ENCODE peak calls at places on chromosome 7, in ten cellular contexts. S is HFFc6, Z is tibial nerve, W is neural crest cell, Q is astrocyte, I is chondrocyte, Y is nephron progenitor cell, V is MM.1S, E is Calu3, R is A549. F is an unnamed sample.

GRCh38 chr7:104206841-104207240 is 972 bp downstream of the ORC5 start:
- DNase-seq in S (no peak), Z (no peak), W (no peak), Q (no peak), I (no peak), Y (no peak), V (no peak), E (no peak), R (no peak), F (no peak)

GRCh38 chr7:131011437-131011752 is 277.4 kb upstream of the KLF14 start:
- DNase-seq in S (no peak), Z (no peak), W (no peak), Q (no peak), I (no peak), Y (no peak), V (no peak), E (no peak), R (no peak), F (no peak)

GRCh38 chr7:105413887-105414437 is 25.2 kb upstream of the SRPK2 start:
- DNase-seq in S (no peak), Z (no peak), W (no peak), Q (no peak), I (no peak), Y (no peak), V (no peak), E (no peak), R (no peak), F (no peak)

GRCh38 chr7:109094-109493 is 83.3 kb upstream of the FAM20C start:
- DNase-seq in S (no peak), Z (no peak), W (no peak), Q (no peak), I (no peak), Y (no peak), V (no peak), E (no peak), R (no peak), F (no peak)

GRCh38 chr7:40644454-40645188 is 509.8 kb downstream of the SUGCT start:
- DNase-seq in S (no peak), Z (no peak), W (no peak), Q (no peak), I (no peak), Y (no peak), V (peak), E (no peak), R (no peak), F (no peak)

GRCh38 chr7:99031496-99031895 is 112.4 kb downstream of the SMURF1 start:
- DNase-seq in S (no peak), Z (no peak), W (no peak), Q (no peak), I (no peak), Y (no peak), V (no peak), E (no peak), R (no peak), F (no peak)

GRCh38 chr7:44767912-44768662 is 19.4 kb downstream of the ZMIZ2 start:
- DNase-seq in S (no peak), Z (peak), W (no peak), Q (no peak), I (peak), Y (peak), V (peak), E (no peak), R (no peak), F (no peak)

GRCh38 chr7:117036034-117036669 is 82.9 kb downstream of the ST7 start:
- DNase-seq in S (no peak), Z (no peak), W (no peak), Q (no peak), I (no peak), Y (no peak), V (no peak), E (no peak), R (no peak), F (no peak)

GRCh38 chr7:27119412-27119911 is 11.1 kb downstream of the HOXA4 start:
- DNase-seq in S (no peak), Z (no peak), W (no peak), Q (peak), I (no peak), Y (no peak), V (no peak), E (no peak), R (no peak), F (peak)

GRCh38 chr7:137563986-137564385 is 220.5 kb upstream of the PTN start:
- DNase-seq in S (no peak), Z (no peak), W (no peak), Q (no peak), I (no peak), Y (no peak), V (no peak), E (no peak), R (no peak), F (no peak)

GRCh38 chr7:665251-665650 is 61.2 kb upstream of the DNAAF5 start:
- DNase-seq in S (no peak), Z (no peak), W (no peak), Q (peak), I (no peak), Y (no peak), V (no peak), E (no peak), R (no peak), F (no peak)

GRCh38 chr7:50676754-50677153 is 105.9 kb downstream of the GRB10 start:
- DNase-seq in S (no peak), Z (no peak), W (peak), Q (no peak), I (peak), Y (no peak), V (no peak), E (no peak), R (no peak), F (no peak)

GRCh38 chr7:144854839-144855424 is 19.1 kb upstream of the TPK1 start:
- DNase-seq in S (peak), Z (no peak), W (no peak), Q (peak), I (no peak), Y (peak), V (no peak), E (no peak), R (peak), F (no peak)
- TF ChIP-seq CTCF in S (peak), Z (peak), W (peak), Q (peak), I (peak), Y (peak), V (peak), E (peak), R (peak), F (peak)

GRCh38 chr7:2521341-2521745 is 1.8 kb downstream of the LFNG start:
- DNase-seq in S (no peak), Z (no peak), W (no peak), Q (no peak), I (no peak), Y (no peak), V (no peak), E (no peak), R (no peak), F (no peak)
- TF ChIP-seq CTCF in S (no peak), Z (no peak), W (no peak), Q (no peak), I (no peak), Y (no peak), V (no peak), E (no peak), R (no peak), F (no peak)

GRCh38 chr7:12328888-12329770 is 74.5 kb downstream of the VWDE start:
- DNase-seq in S (no peak), Z (no peak), W (no peak), Q (no peak), I (no peak), Y (no peak), V (no peak), E (no peak), R (no peak), F (no peak)
- TF ChIP-seq CTCF in S (no peak), Z (no peak), W (no peak), Q (no peak), I (no peak), Y (no peak), V (no peak), E (no peak), R (no peak), F (no peak)

DNA sequence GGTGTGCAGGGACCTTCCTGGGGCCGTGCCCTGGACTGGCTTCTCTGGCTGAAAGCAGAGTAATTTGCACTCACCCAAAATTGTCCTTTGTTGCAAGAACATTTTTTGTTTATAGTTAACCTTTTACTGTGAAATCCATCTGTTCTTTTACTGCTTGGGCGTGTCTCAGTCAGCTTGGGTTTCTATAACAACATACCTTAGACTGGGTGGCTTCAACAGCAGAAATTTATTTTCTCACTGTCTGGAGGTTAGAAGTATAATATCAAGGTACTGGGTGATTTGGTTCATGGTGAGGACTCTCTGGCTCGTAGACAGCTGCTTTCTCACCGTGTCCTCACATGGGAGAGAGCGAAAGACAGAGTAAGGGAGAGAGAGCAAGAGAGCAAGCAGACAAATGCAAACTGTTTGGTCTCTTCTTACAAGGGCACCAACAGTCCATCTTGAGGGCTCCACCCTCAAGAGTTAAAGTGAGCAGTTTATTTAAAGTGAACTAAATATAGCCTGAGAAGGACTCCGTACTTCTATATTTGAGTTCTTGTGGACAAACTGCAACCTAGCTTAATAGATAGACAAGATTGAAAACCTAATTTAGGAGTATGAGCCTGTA is 131.0 kb upstream of the NPY start:
- DNase-seq in S (no peak), Z (no peak), W (no peak), Q (no peak), I (no peak), Y (no peak), V (no peak), E (no peak), R (no peak), F (no peak)
- TF ChIP-seq CTCF in S (no peak), Z (no peak), W (no peak), Q (no peak), I (no peak), Y (no peak), V (no peak), E (no peak), R (no peak), F (no peak)

F was measured in mesothelial cell of epicardium.